ENCODE peak calls at places on chromosomes 11 and 22, in five cellular contexts. M, J, S, O and Y are unnamed samples.

GRCh38 chr22:22721681-22722309 is 77.4 kb downstream of the GGTLC2 start:
- DNase-seq in M (no peak), J (no peak), S (peak), O (no peak), Y (no peak)

GRCh38 chr11:14700593-14700992 is 57.0 kb downstream of the PDE3B start:
- DNase-seq in M (no peak), J (no peak), S (no peak), O (no peak), Y (no peak)

GRCh38 chr11:123478352-123478986 is 48.4 kb downstream of the GRAMD1B start:
- DNase-seq in M (peak), J (peak), S (no peak), O (no peak), Y (peak)

GRCh38 chr11:134762248-134763029 is 350.4 kb upstream of the B3GAT1 start:
- DNase-seq in M (no peak), J (no peak), S (no peak), O (no peak), Y (no peak)

GRCh38 chr22:38014083-38014482 is 29.7 kb upstream of the SOX10 start:
- DNase-seq in M (no peak), J (no peak), S (no peak), O (no peak), Y (no peak)

GRCh38 chr11:78802058-78802633 is 227.5 kb upstream of the NARS2 start:
- DNase-seq in M (no peak), J (no peak), S (no peak), O (no peak), Y (no peak)

GRCh38 chr22:22935056-22935545 is 47.5 kb downstream of the IGLL5 start:
- DNase-seq in M (no peak), J (no peak), S (no peak), O (no peak), Y (no peak)

GRCh38 chr11:118533769-118534729 is 3.1 kb downstream of the TMEM25 start:
- DNase-seq in M (no peak), J (no peak), S (no peak), O (no peak), Y (peak)

GRCh38 chr11:70668204-70669202 is 270.2 kb downstream of the CTTN start:
- DNase-seq in M (no peak), J (no peak), S (no peak), O (no peak), Y (no peak)

GRCh38 chr11:104653011-104653806 is 245.1 kb downstream of the CASP12 start:
- DNase-seq in M (peak), J (no peak), S (no peak), O (no peak), Y (peak)

GRCh38 chr22:45217806-45218205 is 22.9 kb downstream of the KIAA0930 start:
- DNase-seq in M (no peak), J (no peak), S (no peak), O (no peak), Y (no peak)

GRCh38 chr22:43275545-43275981 is 67.6 kb downstream of the SCUBE1 start:
- DNase-seq in M (peak), J (no peak), S (no peak), O (no peak), Y (no peak)

GRCh38 chr22:50146440-50147228 is 23.9 kb upstream of the PANX2 start:
- DNase-seq in M (no peak), J (no peak), S (no peak), O (peak), Y (peak)

GRCh38 chr11:44870142-44870541 is 80.5 kb downstream of the TP53I11 start:
- DNase-seq in M (no peak), J (no peak), S (no peak), O (no peak), Y (no peak)

GRCh38 chr11:117095301-117096139 is 2.7 kb downstream of the SIK3 start:
- DNase-seq in M (no peak), J (no peak), S (no peak), O (no peak), Y (no peak)

GRCh38 chr22:41478891-41479521 is 10.1 kb downstream of the ACO2 start:
- DNase-seq in M (no peak), J (no peak), S (no peak), O (no peak), Y (peak)